ENCODE peak calls at places on chromosomes 16 and 17, in six cellular contexts. F, S, O, E, A and V are unnamed samples.

GRCh38 chr17:75154195-75155106 is at the start of gene JPT1:
- DNase-seq in F (peak; percentile 99), S (peak; percentile 98), O (peak; percentile 98), E (peak; percentile 99), A (peak; percentile 99), V (peak; percentile 99)

GRCh38 chr16:86048221-86048620 is 149.3 kb downstream of the IRF8 start:
- DNase-seq in F (no peak), S (no peak), O (no peak), E (no peak), A (peak; percentile 54), V (no peak)

GRCh38 chr17:5282639-5283217 is 644 bp downstream of the RABEP1 start:
- DNase-seq in F (peak; percentile 37), S (peak; percentile 43), O (peak; percentile 41), E (peak; percentile 37), A (no peak), V (peak; percentile 21)

GRCh38 chr17:17236295-17237025 is 508 bp downstream of the FLCN start:
- DNase-seq in F (no peak), S (no peak), O (no peak), E (peak; percentile 23), A (no peak), V (peak; percentile 40)

GRCh38 chr16:3595521-3596021 is 15.8 kb downstream of the SLX4 start:
- DNase-seq in F (no peak), S (no peak), O (no peak), E (no peak), A (no peak), V (no peak)

GRCh38 chr16:19396555-19397011 is 21.1 kb upstream of the TMC5 start:
- DNase-seq in F (no peak), S (no peak), O (peak; percentile 47), E (no peak), A (no peak), V (no peak)

GRCh38 chr17:81221842-81222619 is 734 bp downstream of the CEP131 start:
- DNase-seq in F (no peak), S (peak; percentile 33), O (no peak), E (no peak), A (no peak), V (peak; percentile 21)

GRCh38 chr16:21260870-21261791 is 17.0 kb downstream of the CRYM start:
- DNase-seq in F (peak; percentile 73), S (no peak), O (peak; percentile 72), E (peak; percentile 75), A (no peak), V (no peak)

GRCh38 chr17:1000597-1001490 is 3.9 kb downstream of the TIMM22 start:
- DNase-seq in F (peak; percentile 69), S (no peak), O (no peak), E (peak; percentile 87), A (no peak), V (no peak)

GRCh38 chr16:68257251-68257905 is 6.9 kb upstream of the SLC7A6 start:
- DNase-seq in F (no peak), S (no peak), O (no peak), E (no peak), A (no peak), V (peak; percentile 68)

GRCh38 chr17:9973689-9974459 is 68.8 kb upstream of the RCVRN start:
- DNase-seq in F (peak; percentile 17), S (no peak), O (no peak), E (no peak), A (peak; percentile 58), V (no peak)

GRCh38 chr17:17443173-17443572 is 33.6 kb upstream of the MED9 start:
- DNase-seq in F (no peak), S (no peak), O (no peak), E (no peak), A (no peak), V (no peak)

GRCh38 chr17:8300629-8301242 is 5.5 kb upstream of the SLC25A35 start:
- DNase-seq in F (no peak), S (peak; percentile 58), O (peak; percentile 56), E (peak; percentile 58), A (peak; percentile 77), V (peak; percentile 60)

GRCh38 chr17:63919311-63919723 is 678 bp upstream of the GH1 start:
- DNase-seq in F (peak; percentile 58), S (peak; percentile 59), O (no peak), E (peak; percentile 68), A (peak; percentile 75), V (peak; percentile 51)

GRCh38 chr17:40995121-40995520 is 1.2 kb upstream of the KRTAP3-3 start:
- DNase-seq in F (no peak), S (no peak), O (no peak), E (no peak), A (no peak), V (no peak)

GRCh38 chr17:75849724-75850123 is 5.4 kb downstream of the WBP2 start:
- DNase-seq in F (no peak), S (no peak), O (no peak), E (no peak), A (no peak), V (no peak)

GRCh38 chr16:72467157-72467759 is 295.3 kb upstream of the PMFBP1 start:
- DNase-seq in F (no peak), S (no peak), O (no peak), E (peak; percentile 72), A (no peak), V (no peak)

GRCh38 chr16:80924372-80924978 is 82.2 kb downstream of the CMC2 start:
- DNase-seq in F (peak; percentile 34), S (no peak), O (peak; percentile 70), E (peak; percentile 80), A (no peak), V (peak; percentile 47)

GRCh38 chr16:3509470-3509928 is 8.7 kb downstream of the CLUAP1 start:
- DNase-seq in F (no peak), S (no peak), O (no peak), E (no peak), A (peak; percentile 59), V (peak; percentile 19)

GRCh38 chr17:62581769-62582168 is 45.7 kb upstream of the MRC2 start:
- DNase-seq in F (no peak), S (no peak), O (no peak), E (no peak), A (no peak), V (no peak)

GRCh38 chr17:48492401-48493298 is 38.2 kb downstream of the HOXB1 start:
- DNase-seq in F (peak; percentile 58), S (peak; percentile 24), O (peak; percentile 71), E (peak; percentile 62), A (peak; percentile 91), V (peak; percentile 52)

GRCh38 chr17:32458367-32458766 is 14.1 kb downstream of the PSMD11 start:
- DNase-seq in F (no peak), S (no peak), O (no peak), E (no peak), A (no peak), V (no peak)

GRCh38 chr17:82152556-82153294 is 54.7 kb upstream of the FASN start:
- DNase-seq in F (no peak), S (no peak), O (peak; percentile 73), E (no peak), A (no peak), V (no peak)

DNA sequence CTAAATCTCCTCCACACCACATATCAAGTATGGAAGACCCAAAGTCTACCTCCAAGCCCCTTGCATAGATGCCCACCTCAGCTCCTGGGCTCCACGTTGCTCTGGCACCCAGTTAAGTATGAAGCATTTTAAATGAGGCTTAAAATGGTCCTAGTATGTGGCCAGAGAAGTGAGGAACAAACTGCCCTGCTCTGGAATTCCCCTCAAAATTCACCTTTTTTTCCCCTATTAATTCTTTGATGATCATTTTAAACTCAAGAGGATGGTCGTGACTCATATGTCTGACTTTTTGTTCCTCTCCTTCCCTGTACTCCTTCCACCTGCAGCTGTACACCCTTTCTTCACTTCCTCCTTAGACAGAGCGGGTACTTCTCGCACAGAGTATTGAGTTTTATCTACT is 234.5 kb upstream of the MYOCD start:
- DNase-seq in F (no peak), S (no peak), O (no peak), E (no peak), A (no peak), V (no peak)
- TF ChIP-seq POLR2A in F (no peak), S (no peak), O (no peak), E (no peak), A (no peak), V (no peak)

GRCh38 chr17:77320501-77321256 is 179.9 kb downstream of the SEC14L1 start:
- DNase-seq in F (no peak), S (peak; percentile 49), O (no peak), E (no peak), A (peak; percentile 82), V (no peak)
- H3K27ac ChIP-seq in F (peak overlapping the region; percentile 16), S (peak overlapping the region; percentile 49), O (peak overlapping the region; percentile 74), E (no peak overlapping the region), A (peak overlapping the region; percentile 91), V (peak overlapping the region; percentile 37)

GRCh38 chr17:14200354-14200753 is 36.3 kb downstream of the CDRT15 start:
- DNase-seq in F (no peak), S (no peak), O (no peak), E (no peak), A (no peak), V (no peak)

GRCh38 chr17:14202388-14203166 is 34.1 kb downstream of the CDRT15 start:
- DNase-seq in F (no peak), S (no peak), O (no peak), E (no peak), A (no peak), V (no peak)

GRCh38 chr17:14203392-14203791 is 33.3 kb downstream of the CDRT15 start:
- DNase-seq in F (no peak), S (no peak), O (no peak), E (no peak), A (no peak), V (no peak)

GRCh38 chr17:14201595-14201994 is 35.1 kb downstream of the CDRT15 start:
- DNase-seq in F (no peak), S (no peak), O (no peak), E (no peak), A (no peak), V (no peak)

GRCh38 chr17:14201087-14201486 is 35.6 kb downstream of the CDRT15 start:
- DNase-seq in F (no peak), S (no peak), O (no peak), E (peak; percentile 9), A (no peak), V (no peak)
- H3K36me3 ChIP-seq in F (peaks cover 6% of the 10 kb centered on the region), S (no peaks in the 10 kb centered on the region), O (no peaks in the 10 kb centered on the region), E (no peaks in the 10 kb centered on the region), A (no peaks in the 10 kb centered on the region), V (no peaks in the 10 kb centered on the region)

GRCh38 chr16:56241596-56241995 is 50.3 kb downstream of the GNAO1 start:
- DNase-seq in F (no peak), S (no peak), O (no peak), E (no peak), A (no peak), V (no peak)

GRCh38 chr16:56234737-56235136 is 43.4 kb downstream of the GNAO1 start:
- DNase-seq in F (no peak), S (no peak), O (peak; percentile 38), E (no peak), A (no peak), V (no peak)

GRCh38 chr16:56233795-56234566 is 42.7 kb downstream of the GNAO1 start:
- DNase-seq in F (no peak), S (no peak), O (peak; percentile 55), E (no peak), A (no peak), V (no peak)

GRCh38 chr16:56237451-56237930 is 46.2 kb downstream of the GNAO1 start:
- DNase-seq in F (no peak), S (no peak), O (no peak), E (no peak), A (no peak), V (no peak)

DNA sequence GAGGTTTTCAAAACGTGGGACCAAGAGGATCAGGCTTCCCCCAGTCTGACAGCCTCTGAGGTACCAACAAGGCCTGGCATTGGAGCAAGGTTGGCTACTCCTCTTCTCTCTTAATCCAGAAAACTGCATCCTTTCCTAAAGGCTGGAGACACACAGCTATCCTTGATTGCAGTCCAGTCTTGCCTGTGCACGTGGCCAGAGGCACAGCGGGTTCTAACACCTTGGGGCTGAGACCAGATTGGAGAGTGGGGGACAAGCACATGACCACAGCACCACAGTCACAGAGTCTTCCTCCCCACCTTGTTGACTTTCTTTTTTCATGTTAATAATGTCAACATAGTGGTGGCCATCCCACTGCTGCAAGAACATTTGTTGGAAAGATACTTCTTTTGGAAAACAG is 46.9 kb downstream of the GNAO1 start:
- DNase-seq in F (no peak), S (no peak), O (no peak), E (no peak), A (no peak), V (no peak)
- TF ChIP-seq POLR2A in F (no peak), S (no peak), O (no peak), E (no peak), A (no peak), V (no peak)